ENCODE peak calls at places on chromosomes 6 and 20, in ten cellular contexts. One of them, this sample, is unnamed.
A peak's percentile ranks its signal among the peaks of the same experiment; 100 is the strongest.

GRCh38 chr6:128743974-128744765 is 138.8 kb upstream of the LAMA2 start:
- DNase-seq in fibroblast of lung: no peak
- DNase-seq in lung microvascular endothelial cell: no peak
- DNase-seq in stimulated activated naive CD8-positive, alpha-beta T cell treated with anti-CD3 and anti-CD28 coated beads, Interleukin-15, amount 100 ng/mL, for 72 hours: no peak
- DNase-seq in NCI-H2107: no peak
- DNase-seq in body of pancreas: no peak
- DNase-seq in COLO829: peak; percentile 40
- DNase-seq in heart left ventricle: no peak
- DNase-seq in amygdala: no peak
- DNase-seq in CD4-positive, alpha-beta memory T cell: no peak
- DNase-seq in this sample: no peak

GRCh38 chr6:439681-440167 is 48.2 kb downstream of the IRF4 start:
- DNase-seq in fibroblast of lung: peak; percentile 42
- DNase-seq in lung microvascular endothelial cell: no peak
- DNase-seq in stimulated activated naive CD8-positive, alpha-beta T cell treated with anti-CD3 and anti-CD28 coated beads, Interleukin-15, amount 100 ng/mL, for 72 hours: no peak
- DNase-seq in NCI-H2107: no peak
- DNase-seq in body of pancreas: no peak
- DNase-seq in COLO829: no peak
- DNase-seq in heart left ventricle: no peak
- DNase-seq in amygdala: no peak
- DNase-seq in CD4-positive, alpha-beta memory T cell: no peak
- DNase-seq in this sample: no peak

GRCh38 chr6:14743465-14744211 is 502.2 kb upstream of the JARID2 start:
- DNase-seq in fibroblast of lung: peak; percentile 98
- DNase-seq in lung microvascular endothelial cell: peak; percentile 26
- DNase-seq in stimulated activated naive CD8-positive, alpha-beta T cell treated with anti-CD3 and anti-CD28 coated beads, Interleukin-15, amount 100 ng/mL, for 72 hours: peak; percentile 87
- DNase-seq in NCI-H2107: no peak
- DNase-seq in body of pancreas: peak; percentile 61
- DNase-seq in COLO829: peak; percentile 76
- DNase-seq in heart left ventricle: no peak
- DNase-seq in amygdala: no peak
- DNase-seq in CD4-positive, alpha-beta memory T cell: peak; percentile 28
- DNase-seq in this sample: no peak

GRCh38 chr6:26126394-26127221 is 39.4 kb downstream of the HFE start:
- DNase-seq in fibroblast of lung: peak; percentile 55
- DNase-seq in lung microvascular endothelial cell: no peak
- DNase-seq in stimulated activated naive CD8-positive, alpha-beta T cell treated with anti-CD3 and anti-CD28 coated beads, Interleukin-15, amount 100 ng/mL, for 72 hours: no peak
- DNase-seq in NCI-H2107: no peak
- DNase-seq in body of pancreas: no peak
- DNase-seq in COLO829: peak; percentile 65
- DNase-seq in heart left ventricle: no peak
- DNase-seq in amygdala: no peak
- DNase-seq in CD4-positive, alpha-beta memory T cell: no peak
- DNase-seq in this sample: no peak

GRCh38 chr6:149852180-149852579 is 12.0 kb downstream of the LRP11 start:
- DNase-seq in fibroblast of lung: no peak
- DNase-seq in lung microvascular endothelial cell: no peak
- DNase-seq in stimulated activated naive CD8-positive, alpha-beta T cell treated with anti-CD3 and anti-CD28 coated beads, Interleukin-15, amount 100 ng/mL, for 72 hours: no peak
- DNase-seq in NCI-H2107: no peak
- DNase-seq in body of pancreas: no peak
- DNase-seq in COLO829: no peak
- DNase-seq in heart left ventricle: no peak
- DNase-seq in amygdala: no peak
- DNase-seq in CD4-positive, alpha-beta memory T cell: no peak
- DNase-seq in this sample: no peak

GRCh38 chr20:380763-381580 is 412 bp downstream of the TRIB3 start:
- DNase-seq in fibroblast of lung: peak; percentile 75
- DNase-seq in lung microvascular endothelial cell: peak; percentile 71
- DNase-seq in stimulated activated naive CD8-positive, alpha-beta T cell treated with anti-CD3 and anti-CD28 coated beads, Interleukin-15, amount 100 ng/mL, for 72 hours: peak; percentile 95
- DNase-seq in NCI-H2107: no peak
- DNase-seq in body of pancreas: peak; percentile 51
- DNase-seq in COLO829: peak; percentile 55
- DNase-seq in heart left ventricle: peak; percentile 43
- DNase-seq in amygdala: no peak
- DNase-seq in CD4-positive, alpha-beta memory T cell: peak; percentile 46
- DNase-seq in this sample: peak; percentile 47

GRCh38 chr20:25036331-25036936 is 21.5 kb downstream of the ACSS1 start:
- DNase-seq in fibroblast of lung: no peak
- DNase-seq in lung microvascular endothelial cell: peak; percentile 36
- DNase-seq in stimulated activated naive CD8-positive, alpha-beta T cell treated with anti-CD3 and anti-CD28 coated beads, Interleukin-15, amount 100 ng/mL, for 72 hours: no peak
- DNase-seq in NCI-H2107: no peak
- DNase-seq in body of pancreas: no peak
- DNase-seq in COLO829: no peak
- DNase-seq in heart left ventricle: no peak
- DNase-seq in amygdala: no peak
- DNase-seq in CD4-positive, alpha-beta memory T cell: no peak
- DNase-seq in this sample: no peak

GRCh38 chr6:9482030-9482731 is 932.7 kb downstream of the TFAP2A start:
- DNase-seq in fibroblast of lung: peak; percentile 92
- DNase-seq in lung microvascular endothelial cell: peak; percentile 65
- DNase-seq in stimulated activated naive CD8-positive, alpha-beta T cell treated with anti-CD3 and anti-CD28 coated beads, Interleukin-15, amount 100 ng/mL, for 72 hours: no peak
- DNase-seq in NCI-H2107: no peak
- DNase-seq in body of pancreas: no peak
- DNase-seq in COLO829: peak; percentile 87
- DNase-seq in heart left ventricle: no peak
- DNase-seq in amygdala: no peak
- DNase-seq in CD4-positive, alpha-beta memory T cell: no peak
- DNase-seq in this sample: no peak

GRCh38 chr6:3912366-3913076 is 63.3 kb downstream of the FAM50B start:
- DNase-seq in fibroblast of lung: no peak
- DNase-seq in lung microvascular endothelial cell: peak; percentile 76
- DNase-seq in stimulated activated naive CD8-positive, alpha-beta T cell treated with anti-CD3 and anti-CD28 coated beads, Interleukin-15, amount 100 ng/mL, for 72 hours: no peak
- DNase-seq in NCI-H2107: no peak
- DNase-seq in body of pancreas: no peak
- DNase-seq in COLO829: peak; percentile 75
- DNase-seq in heart left ventricle: no peak
- DNase-seq in amygdala: no peak
- DNase-seq in CD4-positive, alpha-beta memory T cell: no peak
- DNase-seq in this sample: no peak

GRCh38 chr6:152981989-152982767 is 663 bp downstream of the FBXO5 start:
- DNase-seq in fibroblast of lung: no peak
- DNase-seq in lung microvascular endothelial cell: no peak
- DNase-seq in stimulated activated naive CD8-positive, alpha-beta T cell treated with anti-CD3 and anti-CD28 coated beads, Interleukin-15, amount 100 ng/mL, for 72 hours: peak; percentile 37
- DNase-seq in NCI-H2107: no peak
- DNase-seq in body of pancreas: no peak
- DNase-seq in COLO829: no peak
- DNase-seq in heart left ventricle: peak; percentile 15
- DNase-seq in amygdala: no peak
- DNase-seq in CD4-positive, alpha-beta memory T cell: no peak
- DNase-seq in this sample: peak; percentile 13

GRCh38 chr6:29651413-29652197 is 5.3 kb upstream of the MOG start:
- DNase-seq in fibroblast of lung: peak; percentile 51
- DNase-seq in lung microvascular endothelial cell: peak; percentile 56
- DNase-seq in stimulated activated naive CD8-positive, alpha-beta T cell treated with anti-CD3 and anti-CD28 coated beads, Interleukin-15, amount 100 ng/mL, for 72 hours: no peak
- DNase-seq in NCI-H2107: no peak
- DNase-seq in body of pancreas: no peak
- DNase-seq in COLO829: peak; percentile 88
- DNase-seq in heart left ventricle: no peak
- DNase-seq in amygdala: no peak
- DNase-seq in CD4-positive, alpha-beta memory T cell: peak; percentile 44
- DNase-seq in this sample: no peak

GRCh38 chr6:39003072-39003471 is 45.5 kb upstream of the GLP1R start:
- DNase-seq in fibroblast of lung: no peak
- DNase-seq in lung microvascular endothelial cell: no peak
- DNase-seq in stimulated activated naive CD8-positive, alpha-beta T cell treated with anti-CD3 and anti-CD28 coated beads, Interleukin-15, amount 100 ng/mL, for 72 hours: no peak
- DNase-seq in NCI-H2107: no peak
- DNase-seq in body of pancreas: no peak
- DNase-seq in COLO829: peak; percentile 7
- DNase-seq in heart left ventricle: no peak
- DNase-seq in amygdala: no peak
- DNase-seq in CD4-positive, alpha-beta memory T cell: no peak
- DNase-seq in this sample: peak; percentile 5

GRCh38 chr6:7138921-7139358 is 31.2 kb downstream of the RREB1 start:
- DNase-seq in fibroblast of lung: no peak
- DNase-seq in lung microvascular endothelial cell: peak; percentile 66
- DNase-seq in stimulated activated naive CD8-positive, alpha-beta T cell treated with anti-CD3 and anti-CD28 coated beads, Interleukin-15, amount 100 ng/mL, for 72 hours: peak; percentile 46
- DNase-seq in NCI-H2107: no peak
- DNase-seq in body of pancreas: peak; percentile 91
- DNase-seq in COLO829: no peak
- DNase-seq in heart left ventricle: no peak
- DNase-seq in amygdala: no peak
- DNase-seq in CD4-positive, alpha-beta memory T cell: peak; percentile 63
- DNase-seq in this sample: no peak

GRCh38 chr6:88365230-88365629 is 199.1 kb upstream of the CNR1 start:
- DNase-seq in fibroblast of lung: no peak
- DNase-seq in lung microvascular endothelial cell: no peak
- DNase-seq in stimulated activated naive CD8-positive, alpha-beta T cell treated with anti-CD3 and anti-CD28 coated beads, Interleukin-15, amount 100 ng/mL, for 72 hours: no peak
- DNase-seq in NCI-H2107: no peak
- DNase-seq in body of pancreas: no peak
- DNase-seq in COLO829: no peak
- DNase-seq in heart left ventricle: no peak
- DNase-seq in amygdala: no peak
- DNase-seq in CD4-positive, alpha-beta memory T cell: no peak
- DNase-seq in this sample: no peak

GRCh38 chr6:79605061-79605460 is 26.1 kb upstream of the SH3BGRL2 start:
- DNase-seq in fibroblast of lung: peak; percentile 46
- DNase-seq in lung microvascular endothelial cell: no peak
- DNase-seq in stimulated activated naive CD8-positive, alpha-beta T cell treated with anti-CD3 and anti-CD28 coated beads, Interleukin-15, amount 100 ng/mL, for 72 hours: no peak
- DNase-seq in NCI-H2107: no peak
- DNase-seq in body of pancreas: no peak
- DNase-seq in COLO829: no peak
- DNase-seq in heart left ventricle: no peak
- DNase-seq in amygdala: no peak
- DNase-seq in CD4-positive, alpha-beta memory T cell: no peak
- DNase-seq in this sample: no peak

GRCh38 chr6:117204903-117205302 is 60.5 kb upstream of the VGLL2 start:
- DNase-seq in fibroblast of lung: no peak
- DNase-seq in lung microvascular endothelial cell: no peak
- DNase-seq in stimulated activated naive CD8-positive, alpha-beta T cell treated with anti-CD3 and anti-CD28 coated beads, Interleukin-15, amount 100 ng/mL, for 72 hours: no peak
- DNase-seq in NCI-H2107: no peak
- DNase-seq in body of pancreas: no peak
- DNase-seq in COLO829: no peak
- DNase-seq in heart left ventricle: no peak
- DNase-seq in amygdala: no peak
- DNase-seq in CD4-positive, alpha-beta memory T cell: no peak
- DNase-seq in this sample: no peak

GRCh38 chr6:131844243-131844841 is 36.5 kb downstream of the ENPP1 start:
- DNase-seq in fibroblast of lung: peak; percentile 95
- DNase-seq in lung microvascular endothelial cell: no peak
- DNase-seq in stimulated activated naive CD8-positive, alpha-beta T cell treated with anti-CD3 and anti-CD28 coated beads, Interleukin-15, amount 100 ng/mL, for 72 hours: no peak
- DNase-seq in NCI-H2107: no peak
- DNase-seq in body of pancreas: peak; percentile 54
- DNase-seq in COLO829: no peak
- DNase-seq in heart left ventricle: no peak
- DNase-seq in amygdala: no peak
- DNase-seq in CD4-positive, alpha-beta memory T cell: no peak
- DNase-seq in this sample: no peak

GRCh38 chr20:6769953-6770831 is 2.7 kb downstream of the BMP2 start:
- DNase-seq in fibroblast of lung: peak; percentile 43
- DNase-seq in lung microvascular endothelial cell: peak; percentile 73
- DNase-seq in stimulated activated naive CD8-positive, alpha-beta T cell treated with anti-CD3 and anti-CD28 coated beads, Interleukin-15, amount 100 ng/mL, for 72 hours: no peak
- DNase-seq in NCI-H2107: no peak
- DNase-seq in body of pancreas: peak; percentile 43
- DNase-seq in COLO829: no peak
- DNase-seq in heart left ventricle: peak; percentile 20
- DNase-seq in amygdala: no peak
- DNase-seq in CD4-positive, alpha-beta memory T cell: no peak
- DNase-seq in this sample: no peak

GRCh38 chr6:89050155-89050554 is 30.4 kb upstream of the PNRC1 start:
- DNase-seq in fibroblast of lung: peak; percentile 91
- DNase-seq in lung microvascular endothelial cell: no peak
- DNase-seq in stimulated activated naive CD8-positive, alpha-beta T cell treated with anti-CD3 and anti-CD28 coated beads, Interleukin-15, amount 100 ng/mL, for 72 hours: no peak
- DNase-seq in NCI-H2107: no peak
- DNase-seq in body of pancreas: peak; percentile 65
- DNase-seq in COLO829: no peak
- DNase-seq in heart left ventricle: peak; percentile 30
- DNase-seq in amygdala: no peak
- DNase-seq in CD4-positive, alpha-beta memory T cell: no peak
- DNase-seq in this sample: no peak

GRCh38 chr6:42451146-42451594 is 556 bp downstream of the TRERF1 start:
- DNase-seq in fibroblast of lung: peak; percentile 72
- DNase-seq in lung microvascular endothelial cell: no peak
- DNase-seq in stimulated activated naive CD8-positive, alpha-beta T cell treated with anti-CD3 and anti-CD28 coated beads, Interleukin-15, amount 100 ng/mL, for 72 hours: peak; percentile 35
- DNase-seq in NCI-H2107: peak; percentile 31
- DNase-seq in body of pancreas: no peak
- DNase-seq in COLO829: no peak
- DNase-seq in heart left ventricle: no peak
- DNase-seq in amygdala: no peak
- DNase-seq in CD4-positive, alpha-beta memory T cell: no peak
- DNase-seq in this sample: no peak

GRCh38 chr6:75374913-75375530 is 90.4 kb upstream of the TMEM30A start:
- DNase-seq in fibroblast of lung: no peak
- DNase-seq in lung microvascular endothelial cell: no peak
- DNase-seq in stimulated activated naive CD8-positive, alpha-beta T cell treated with anti-CD3 and anti-CD28 coated beads, Interleukin-15, amount 100 ng/mL, for 72 hours: no peak
- DNase-seq in NCI-H2107: no peak
- DNase-seq in body of pancreas: no peak
- DNase-seq in COLO829: no peak
- DNase-seq in heart left ventricle: no peak
- DNase-seq in amygdala: no peak
- DNase-seq in CD4-positive, alpha-beta memory T cell: no peak
- DNase-seq in this sample: no peak

GRCh38 chr6:100704941-100705340 is 176.2 kb downstream of the ASCC3 start:
- DNase-seq in fibroblast of lung: peak; percentile 2
- DNase-seq in lung microvascular endothelial cell: no peak
- DNase-seq in stimulated activated naive CD8-positive, alpha-beta T cell treated with anti-CD3 and anti-CD28 coated beads, Interleukin-15, amount 100 ng/mL, for 72 hours: no peak
- DNase-seq in NCI-H2107: no peak
- DNase-seq in body of pancreas: no peak
- DNase-seq in COLO829: no peak
- DNase-seq in heart left ventricle: no peak
- DNase-seq in amygdala: no peak
- DNase-seq in CD4-positive, alpha-beta memory T cell: no peak
- DNase-seq in this sample: no peak

GRCh38 chr6:157284738-157285421 is 38.4 kb downstream of the TMEM242 start:
- DNase-seq in fibroblast of lung: no peak
- DNase-seq in lung microvascular endothelial cell: no peak
- DNase-seq in stimulated activated naive CD8-positive, alpha-beta T cell treated with anti-CD3 and anti-CD28 coated beads, Interleukin-15, amount 100 ng/mL, for 72 hours: no peak
- DNase-seq in NCI-H2107: no peak
- DNase-seq in body of pancreas: peak; percentile 37
- DNase-seq in COLO829: no peak
- DNase-seq in heart left ventricle: no peak
- DNase-seq in amygdala: no peak
- DNase-seq in CD4-positive, alpha-beta memory T cell: no peak
- DNase-seq in this sample: no peak

This sample was measured in neural crest cell.